ENCODE peak calls at places on chromosomes 12 and 14, in five cellular contexts. Z, C, L, A and I are unnamed samples. For H3K9me3, the result is how much of the 10 kb centered on the place peaks cover.

GRCh38 chr12:56601503-56601902 is 28.6 kb downstream of the BAZ2A start:
- DNase-seq in C (peak), L (no peak), Z (peak), A (peak), I (no peak)

GRCh38 chr14:92510972-92511371 is 2.6 kb upstream of the RIN3 start:
- DNase-seq in Z (peak), A (no peak), L (peak), C (peak), I (no peak)

GRCh38 chr14:84963518-84963917 is 566.4 kb upstream of the FLRT2 start:
- DNase-seq in C (no peak), L (no peak), A (no peak), Z (no peak), I (no peak)

GRCh38 chr12:61412209-61412608 is 848.0 kb upstream of the USP15 start:
- DNase-seq in C (no peak), L (no peak), Z (no peak), A (no peak), I (no peak)

GRCh38 chr14:22898302-22898894 is 15.4 kb downstream of the REM2 start:
- DNase-seq in A (no peak), C (no peak), Z (no peak), L (no peak), I (no peak)

GRCh38 chr12:3129301-3130052 is 52.3 kb downstream of the TSPAN9 start:
- DNase-seq in C (no peak), A (peak), Z (no peak), L (no peak), I (no peak)

GRCh38 chr14:24110060-24110459 is 4.5 kb upstream of the DCAF11 start:
- DNase-seq in A (no peak), Z (no peak), C (no peak), L (no peak), I (no peak)

GRCh38 chr12:78331764-78332163 is 501.1 kb downstream of the NAV3 start:
- DNase-seq in L (no peak), Z (no peak), C (no peak), A (no peak), I (no peak)

GRCh38 chr14:95998656-95999055 is 40.5 kb upstream of the C14orf132 start:
- DNase-seq in L (no peak), C (no peak), A (no peak), Z (peak), I (no peak)

GRCh38 chr12:18646307-18646706 is 91.5 kb downstream of the PLCZ1 start:
- DNase-seq in A (no peak), L (no peak), C (no peak), Z (no peak), I (no peak)

GRCh38 chr12:40650038-40650704 is 42.1 kb upstream of the CNTN1 start:
- DNase-seq in L (no peak), C (no peak), A (no peak), Z (no peak), I (no peak)

GRCh38 chr14:22569106-22569748 is 19.8 kb downstream of the DAD1 start:
- DNase-seq in Z (no peak), L (no peak), C (no peak), A (no peak), I (no peak)

GRCh38 chr14:22887260-22887989 is 4.4 kb downstream of the REM2 start:
- DNase-seq in C (no peak), L (peak), Z (peak), A (peak), I (peak)

GRCh38 chr14:42884100-42884499 is 1277.4 kb downstream of the LRFN5 start:
- DNase-seq in L (no peak), A (no peak), Z (no peak), C (no peak), I (no peak)

GRCh38 chr12:14564336-14564959 is 3.2 kb downstream of the PLBD1 start:
- DNase-seq in A (no peak), C (no peak), L (no peak), Z (no peak), I (no peak)

GRCh38 chr14:75310295-75311059 is 31.8 kb downstream of the FOS start:
- DNase-seq in Z (no peak), L (peak), A (no peak), C (no peak), I (no peak)

GRCh38 chr14:64215978-64216377 is 78.2 kb downstream of the ESR2 start:
- DNase-seq in A (no peak), Z (no peak), L (no peak), C (no peak), I (no peak)

GRCh38 chr12:64892561-64892960 is 68.1 kb downstream of the TBC1D30 start:
- DNase-seq in L (no peak), Z (no peak), A (no peak), C (no peak), I (no peak)

GRCh38 chr14:31843361-31844091 is 233.6 kb upstream of the ARHGAP5 start:
- DNase-seq in C (no peak), A (no peak), Z (no peak), L (no peak), I (no peak)

GRCh38 chr12:9404031-9404430 is 195.8 kb upstream of the PZP start:
- DNase-seq in A (no peak), C (no peak), L (no peak), Z (no peak), I (no peak)

GRCh38 chr14:24428628-24429394 is 657 bp downstream of the CBLN3 start:
- DNase-seq in C (no peak), A (no peak), Z (no peak), L (no peak), I (no peak)

GRCh38 chr12:124441443-124442190 is 125.8 kb downstream of the NCOR2 start:
- DNase-seq in C (no peak), A (no peak), L (no peak), Z (no peak), I (no peak)

GRCh38 chr12:11877869-11878780 is 192.6 kb upstream of the BCL2L14 start:
- DNase-seq in A (no peak), L (peak), Z (no peak), C (peak), I (no peak)

GRCh38 chr14:103372552-103373304 is 12.5 kb upstream of the MARK3 start:
- DNase-seq in Z (no peak), C (no peak), L (peak), A (no peak), I (no peak)

GRCh38 chr14:101209594-101209993 is 306.1 kb upstream of the RTL1 start:
- DNase-seq in L (no peak), A (no peak), C (no peak), Z (no peak), I (no peak)
- H3K9me3 ChIP-seq in L (under half), A (under half), C (under half), Z (under half), I (under half)

GRCh38 chr12:93713800-93714199 is 36.6 kb downstream of the CRADD start:
- DNase-seq in L (no peak), A (no peak), C (no peak), Z (no peak), I (no peak)
- H3K4me3 ChIP-seq in L (no peak), A (no peak), C (no peak), Z (no peak), I (no peak)

GRCh38 chr12:133080051-133080618 is 588 bp upstream of the ZNF140 start:
- DNase-seq in Z (peak), L (peak), C (peak), A (peak), I (peak)

GRCh38 chr12:133081408-133081806 is 684 bp downstream of the ZNF140 start:
- DNase-seq in A (no peak), L (no peak), Z (peak), C (no peak), I (no peak)

GRCh38 chr12:133080619-133081407 is at the start of gene ZNF140:
- DNase-seq in A (peak), C (peak), Z (peak), L (peak), I (peak)

DNA sequence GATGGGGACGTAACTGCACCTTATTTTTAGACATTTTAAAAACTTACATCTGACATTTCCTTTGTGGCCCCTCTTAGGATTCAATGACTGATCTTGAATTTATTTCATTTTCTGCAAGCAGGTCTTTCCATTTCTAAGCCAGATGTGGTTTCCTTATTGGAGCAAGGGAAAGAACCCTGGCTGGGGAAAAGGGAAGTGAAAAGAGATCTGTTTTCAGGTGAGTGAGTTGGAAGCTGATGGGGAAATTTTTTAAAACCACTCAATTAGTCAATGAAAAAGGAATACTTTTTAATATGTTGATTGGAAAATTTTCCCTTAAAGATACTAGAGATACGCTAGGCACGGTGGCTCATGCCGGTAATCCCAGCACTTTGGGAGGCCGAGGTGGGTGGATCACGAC is 2.6 kb downstream of the ZNF140 start:
- DNase-seq in A (no peak), Z (no peak), L (no peak), C (no peak), I (no peak)
- H3K9me3 ChIP-seq in A (under half), Z (half or more), L (half or more), C (under half), I (under half)

GRCh38 chr12:113332688-113333087 is 2.2 kb downstream of the SLC8B1 start:
- DNase-seq in L (no peak), A (no peak), C (no peak), Z (no peak), I (no peak)
- H3K4me3 ChIP-seq in L (peak), A (no peak), C (no peak), Z (peak), I (no peak)

DNA sequence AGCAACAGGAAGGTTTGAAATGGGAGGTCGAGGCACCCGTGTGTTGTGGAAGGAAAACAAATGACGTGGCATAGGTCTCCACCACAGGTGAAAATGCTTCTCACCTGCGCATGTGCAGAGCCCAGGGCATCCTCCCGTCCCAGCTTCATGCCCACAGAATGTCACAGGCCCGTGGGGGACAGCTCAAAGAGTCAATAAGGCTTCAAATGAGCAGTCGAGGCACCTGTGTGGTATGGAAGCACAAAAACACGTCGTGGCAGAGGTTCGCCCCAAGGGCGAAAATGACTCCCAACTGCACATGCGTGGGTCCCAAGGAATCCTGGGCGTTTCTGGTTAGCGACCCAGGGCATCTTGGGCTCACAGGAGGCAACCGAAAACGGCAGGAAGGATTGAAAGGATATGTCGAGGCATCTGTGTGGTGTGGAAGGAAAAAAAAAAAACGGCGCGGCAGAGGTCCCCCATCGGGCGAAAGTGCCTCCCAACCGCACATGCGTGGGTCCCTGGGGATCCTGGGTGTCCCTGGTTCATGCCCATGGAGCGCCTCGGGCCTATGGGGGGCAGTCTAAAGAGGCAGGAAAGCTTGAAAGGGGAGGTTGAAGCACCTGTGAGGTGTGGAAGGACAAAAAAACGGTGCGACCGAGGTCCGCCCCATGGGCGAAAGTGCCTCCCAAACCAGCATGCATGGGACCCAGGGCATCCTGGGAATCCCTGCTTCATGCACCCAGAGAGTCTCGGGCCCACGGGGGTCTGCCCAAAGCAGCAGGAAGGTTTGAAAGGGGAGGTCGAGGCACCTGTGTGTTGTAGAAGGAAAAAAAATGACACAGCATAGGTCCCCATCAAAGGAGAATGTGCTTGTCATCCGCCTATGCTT is 578.5 kb downstream of the ALG10 start:
- DNase-seq in C (no peak), Z (no peak), A (no peak), L (no peak), I (no peak)
- H3K9me3 ChIP-seq in C (under half), Z (under half), A (under half), L (under half), I (under half)

DNA sequence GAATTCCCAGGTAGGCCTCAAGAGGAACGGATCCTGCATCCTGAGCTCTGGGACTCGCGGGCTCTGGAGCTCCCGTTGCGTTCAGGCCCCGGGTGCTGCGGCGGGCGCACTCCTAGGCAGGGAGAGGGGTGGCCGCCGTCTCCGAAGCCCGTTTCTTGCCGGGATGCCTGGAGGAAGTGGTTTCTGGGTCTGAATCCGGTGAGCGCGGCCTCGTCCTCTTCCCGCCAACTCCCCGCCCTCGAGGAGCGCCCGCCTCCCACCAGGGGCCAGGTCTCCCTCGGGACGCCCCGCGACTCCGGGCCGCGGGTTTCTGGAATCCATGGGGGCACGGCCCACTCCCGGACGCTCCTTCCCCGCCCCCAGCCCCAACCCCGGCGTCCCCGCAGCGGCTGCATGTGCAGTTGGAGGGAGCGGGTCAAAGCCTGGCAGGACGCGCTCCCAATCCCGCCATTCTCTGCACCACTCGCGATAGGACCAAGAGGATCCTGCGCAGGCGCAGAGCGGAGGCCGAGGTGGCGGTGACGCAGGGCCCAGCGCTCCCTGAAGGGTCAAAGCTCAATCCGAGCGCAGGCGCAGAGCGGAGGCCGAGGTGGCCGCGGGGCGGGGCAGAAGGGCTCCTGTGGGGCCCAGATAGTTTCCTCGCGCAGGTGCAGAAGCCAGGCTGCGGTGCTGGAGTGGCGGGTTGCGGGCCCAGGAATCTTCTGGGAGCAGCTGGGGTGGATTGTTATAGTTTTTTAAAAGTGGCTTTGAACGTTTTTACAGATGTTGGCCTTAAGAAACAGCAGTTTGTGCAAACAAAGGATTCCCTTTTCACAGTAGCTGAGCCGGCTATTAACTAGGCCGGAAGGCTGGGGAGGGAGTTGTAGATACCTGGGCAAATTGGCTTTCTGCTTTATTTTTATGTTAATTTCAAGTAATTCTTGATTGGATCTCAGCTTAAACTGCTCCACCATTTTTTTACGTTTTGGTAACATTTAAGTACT is 796.4 kb downstream of the AACS start:
- DNase-seq in Z (no peak), C (no peak), L (peak), A (no peak), I (no peak)
- H3K4me3 ChIP-seq in Z (no peak), C (no peak), L (peak), A (no peak), I (no peak)

GRCh38 chr12:49028666-49029275 is 10.2 kb upstream of the PRKAG1 start:
- DNase-seq in L (no peak), A (no peak), C (no peak), Z (no peak), I (no peak)
- H3K9me3 ChIP-seq in L (under half), A (under half), C (under half), Z (under half), I (under half)

GRCh38 chr14:55572578-55572977 is 7.4 kb upstream of the KTN1 start:
- DNase-seq in A (no peak), C (no peak), Z (no peak), L (no peak), I (no peak)

GRCh38 chr14:55571125-55571889 is 8.7 kb upstream of the KTN1 start:
- DNase-seq in C (no peak), A (no peak), L (no peak), Z (no peak), I (no peak)

DNA sequence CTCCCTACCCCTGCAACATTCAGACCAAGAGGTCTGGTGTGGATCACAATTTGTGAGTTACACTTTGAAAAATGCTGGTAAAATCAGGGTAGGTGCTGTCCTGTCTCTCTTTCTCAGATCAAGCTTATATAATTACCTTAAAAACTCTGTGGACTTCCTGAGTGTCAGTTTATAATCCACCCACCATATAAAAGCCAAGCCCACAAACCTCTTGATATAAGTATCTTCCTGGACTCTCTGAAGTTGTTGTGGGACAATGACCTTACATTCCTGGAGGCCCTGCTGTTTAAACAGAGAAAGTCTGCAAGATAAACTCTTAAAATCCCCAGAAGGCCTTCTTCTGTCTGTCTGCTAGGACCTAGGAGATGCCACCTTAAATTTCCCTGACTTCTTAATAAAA is 11.4 kb upstream of the KTN1 start:
- DNase-seq in C (no peak), L (no peak), Z (no peak), A (no peak), I (no peak)
- H3K4me3 ChIP-seq in C (no peak), L (no peak), Z (no peak), A (no peak), I (no peak)